ENCODE peak calls at places on chromosomes 4 and X, in five cellular contexts. O, L, E, N and M are unnamed samples.

GRCh38 chr4:81620442-81620841 is 148.7 kb upstream of the RASGEF1B start:
- DNase-seq in O (no peak), L (no peak), E (no peak), N (no peak), M (no peak)

GRCh38 chrX:27976284-27976683 is 5.0 kb downstream of the DCAF8L1 start:
- DNase-seq in O (no peak), L (no peak), E (no peak), N (peak; percentile 16), M (no peak)

GRCh38 chr4:68865760-68866159 is 50.0 kb downstream of the UGT2B10 start:
- DNase-seq in O (no peak), L (no peak), E (no peak), N (no peak), M (no peak)

GRCh38 chr4:139054791-139055376 is 39.3 kb downstream of the NOCT start:
- DNase-seq in O (no peak), L (no peak), E (no peak), N (no peak), M (no peak)

GRCh38 chr4:2867758-2868491 is 24.3 kb downstream of the ADD1 start:
- DNase-seq in O (no peak), L (no peak), E (peak; percentile 36), N (peak; percentile 32), M (no peak)

GRCh38 chr4:137621056-137621455 is 88.8 kb upstream of the PCDH18 start:
- DNase-seq in O (no peak), L (no peak), E (no peak), N (peak; percentile 19), M (no peak)

GRCh38 chr4:22986881-22987280 is 294.1 kb downstream of the GBA3 start:
- DNase-seq in O (no peak), L (no peak), E (no peak), N (peak; percentile 33), M (no peak)

GRCh38 chr4:25299476-25300203 is 12.9 kb upstream of the ZCCHC4 start:
- DNase-seq in O (no peak), L (peak; percentile 57), E (peak; percentile 81), N (no peak), M (no peak)

GRCh38 chr4:14446904-14447303 is 555.4 kb upstream of the CPEB2 start:
- DNase-seq in O (no peak), L (no peak), E (no peak), N (peak; percentile 3), M (no peak)

GRCh38 chr4:175671491-175671934 is 140.6 kb downstream of the GPM6A start:
- DNase-seq in O (no peak), L (no peak), E (no peak), N (no peak), M (no peak)

GRCh38 chrX:103629295-103630170 is 758 bp downstream of the TCEAL1 start:
- DNase-seq in O (peak; percentile 29), L (peak; percentile 39), E (peak; percentile 62), N (peak; percentile 79), M (peak; percentile 5)

GRCh38 chrX:132023896-132024386 is 839 bp downstream of the STK26 start:
- DNase-seq in O (peak; percentile 79), L (no peak), E (peak; percentile 46), N (no peak), M (peak; percentile 25)

GRCh38 chr4:83267121-83267834 is 17.3 kb downstream of the COQ2 start:
- DNase-seq in O (no peak), L (no peak), E (peak; percentile 62), N (peak; percentile 87), M (no peak)

GRCh38 chrX:46994096-46994495 is 81.9 kb downstream of the JADE3 start:
- DNase-seq in O (no peak), L (no peak), E (no peak), N (no peak), M (no peak)

GRCh38 chr4:3519468-3520264 is 12.6 kb downstream of the LRPAP1 start:
- DNase-seq in O (no peak), L (no peak), E (no peak), N (no peak), M (no peak)

GRCh38 chrX:7168366-7168765 is 20.4 kb upstream of the PUDP start:
- DNase-seq in O (no peak), L (no peak), E (no peak), N (no peak), M (no peak)

GRCh38 chr4:163356104-163356503 is 12.4 kb downstream of the NPY5R start:
- DNase-seq in O (no peak), L (no peak), E (no peak), N (no peak), M (no peak)

GRCh38 chr4:55116450-55116849 is 8.9 kb downstream of the KDR start:
- DNase-seq in O (no peak), L (no peak), E (no peak), N (no peak), M (no peak)

GRCh38 chr4:6549445-6549844 is 25.5 kb upstream of the MAN2B2 start:
- DNase-seq in O (no peak), L (no peak), E (no peak), N (no peak), M (no peak)

GRCh38 chrX:103157511-103158316 is 57.2 kb upstream of the BEX4 start:
- DNase-seq in O (peak; percentile 19), L (no peak), E (no peak), N (peak; percentile 40), M (peak; percentile 16)

GRCh38 chr4:168815373-168816345 is 194.4 kb downstream of the CBR4 start:
- DNase-seq in O (no peak), L (no peak), E (no peak), N (peak; percentile 86), M (no peak)

GRCh38 chrX:55489315-55490009 is at the start of gene USP51:
- DNase-seq in O (peak; percentile 47), L (peak; percentile 42), E (peak; percentile 66), N (peak; percentile 18), M (peak; percentile 27)

GRCh38 chr4:42750091-42750490 is 93.2 kb upstream of the ATP8A1 start:
- DNase-seq in O (peak; percentile 46), L (no peak), E (peak; percentile 25), N (no peak), M (peak; percentile 10)

GRCh38 chr4:5361968-5362367 is 310.7 kb downstream of the STK32B start:
- DNase-seq in O (no peak), L (no peak), E (no peak), N (peak; percentile 42), M (no peak)

GRCh38 chr4:5051692-5052423 is 578 bp downstream of the STK32B start:
- DNase-seq in O (no peak), L (no peak), E (no peak), N (no peak), M (no peak)

GRCh38 chrX:133859860-133860259 is 125.5 kb downstream of the GPC3 start:
- DNase-seq in O (no peak), L (no peak), E (no peak), N (peak; percentile 10), M (no peak)

GRCh38 chr4:80685219-80685618 is 345.3 kb upstream of the BMP3 start:
- DNase-seq in O (no peak), L (no peak), E (no peak), N (no peak), M (no peak)

GRCh38 chrX:77014655-77015377 is 432.4 kb upstream of the FGF16 start:
- DNase-seq in O (peak; percentile 7), L (no peak), E (no peak), N (peak; percentile 71), M (no peak)

GRCh38 chr4:151887151-151887815 is 126.5 kb upstream of the GATB start:
- DNase-seq in O (no peak), L (no peak), E (no peak), N (peak; percentile 70), M (peak; percentile 24)

GRCh38 chr4:148273501-148273986 is 168.7 kb downstream of the NR3C2 start:
- DNase-seq in O (no peak), L (peak; percentile 33), E (no peak), N (no peak), M (no peak)

GRCh38 chrX:46574941-46575381 is 1.4 kb downstream of the CHST7 start:
- DNase-seq in O (peak; percentile 35), L (no peak), E (no peak), N (no peak), M (peak; percentile 45)

GRCh38 chr4:2075987-2076907 is 17.1 kb downstream of the NAT8L start:
- DNase-seq in O (no peak), L (no peak), E (peak; percentile 17), N (no peak), M (no peak)

GRCh38 chr4:185534850-185535761 is at the start of gene PDLIM3:
- DNase-seq in O (peak; percentile 12), L (peak; percentile 72), E (peak; percentile 43), N (peak; percentile 34), M (peak; percentile 63)

GRCh38 chrX:66144258-66144657 is 19.8 kb upstream of the HEPH start:
- DNase-seq in O (no peak), L (no peak), E (no peak), N (no peak), M (no peak)

DNA sequence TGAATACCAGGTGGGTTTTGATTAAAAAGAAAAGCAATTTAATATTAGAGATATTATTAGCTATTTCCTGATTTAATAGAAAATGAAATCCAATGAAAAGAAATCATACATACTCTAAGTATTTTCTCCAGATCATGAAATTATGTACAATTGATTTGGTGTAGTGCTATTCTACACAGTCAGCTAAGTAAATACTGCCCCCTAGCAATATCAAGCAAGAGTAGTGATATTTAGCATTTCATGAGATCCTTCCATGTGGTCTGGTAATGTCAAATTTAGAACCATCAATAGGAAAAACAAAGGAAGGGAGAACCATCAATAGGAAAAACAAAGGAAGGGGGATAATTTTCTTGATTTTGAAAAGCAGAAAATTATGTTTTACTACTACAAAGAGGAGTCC is 114.6 kb downstream of the TBCK start:
- DNase-seq in O (no peak), L (no peak), E (no peak), N (peak; percentile 22), M (no peak)
- TF ChIP-seq CTCF in O (no peak), L (no peak), E (no peak), N (peak; percentile 65), M (no peak)

DNA sequence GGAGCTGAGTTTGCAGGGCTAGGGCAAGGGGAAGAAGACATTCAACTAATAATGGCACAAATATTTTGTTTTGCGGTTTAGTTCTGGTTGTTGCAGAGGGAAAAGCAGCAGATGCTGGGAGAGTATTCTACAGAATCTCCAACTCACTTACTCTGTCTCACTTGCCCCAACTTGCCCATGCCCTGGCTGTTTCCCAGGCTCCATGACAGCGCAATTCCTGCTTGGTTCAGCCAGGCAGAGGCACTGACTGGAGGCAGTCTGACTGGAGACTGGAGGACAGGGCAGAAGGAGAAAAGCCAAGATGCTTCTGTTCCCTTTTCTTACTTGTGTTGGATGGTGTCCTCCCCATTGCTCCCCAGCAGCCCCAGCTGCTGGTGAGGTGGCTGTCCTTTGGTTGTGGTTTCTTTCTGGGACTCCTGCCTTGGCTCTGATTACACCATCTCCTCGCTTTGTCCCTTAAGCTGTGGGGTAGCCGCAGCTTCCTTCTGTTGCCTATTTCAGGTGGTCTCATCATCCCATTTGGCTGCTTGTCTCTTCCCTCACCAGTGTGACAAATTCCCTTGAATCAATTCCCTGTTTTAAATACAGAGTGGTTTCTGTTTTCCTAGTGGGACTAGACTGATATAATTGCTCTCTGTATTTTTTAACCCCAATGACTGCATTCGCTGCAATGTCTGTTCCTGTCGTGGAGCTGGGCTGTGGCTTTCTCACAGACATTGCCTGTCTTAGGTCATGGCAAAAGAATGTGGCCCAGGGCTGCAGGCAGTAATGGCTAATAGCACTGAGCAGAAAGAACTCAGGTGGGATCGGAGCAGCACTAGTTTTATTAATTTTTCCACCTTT is 24.2 kb upstream of the RASL11B start:
- DNase-seq in O (no peak), L (peak; percentile 76), E (no peak), N (peak; percentile 76), M (no peak)
- TF ChIP-seq CTCF in O (no peak), L (no peak), E (no peak), N (no peak), M (no peak)

GRCh38 chr4:98786866-98787265 is 128.5 kb upstream of the TSPAN5 start:
- DNase-seq in O (no peak), L (no peak), E (no peak), N (no peak), M (no peak)
- TF ChIP-seq CTCF in O (no peak), L (no peak), E (no peak), N (peak; percentile 21), M (no peak)

GRCh38 chr4:37524267-37524666 is 161.9 kb downstream of the RELL1 start:
- DNase-seq in O (no peak), L (no peak), E (no peak), N (no peak), M (no peak)
- TF ChIP-seq CTCF in O (no peak), L (no peak), E (no peak), N (no peak), M (no peak)